ENCODE peak calls at places on chromosomes 16 and 17, in five cellular contexts. K is activated T-cell treated with anti-CD3 and anti-CD28 coated beads for 4 hours; O is body of pancreas; M is NT2/D1; P is stimulated activated naive CD8-positive, alpha-beta T cell treated with anti-CD3 and anti-CD28 coated beads, Interleukin-15, Interleukin-2, amounts not matched to agents 100 U/mL and 50 U/mL, for 24 hours. G is an unnamed sample.

GRCh38 chr17:29857823-29858222 is 72.2 kb downstream of the SSH2 start:
- DNase-seq in K (no peak), O (no peak), M (no peak), P (no peak), G (no peak)

GRCh38 chr16:49932449-49932848 is 76.5 kb upstream of the ZNF423 start:
- DNase-seq in K (no peak), O (no peak), M (no peak), P (no peak), G (no peak)

GRCh38 chr17:248337-249235 is 67.1 kb upstream of the DOC2B start:
- DNase-seq in K (no peak), O (peak; percentile 1), M (no peak), P (no peak), G (no peak)

GRCh38 chr16:24036038-24036543 is 200.3 kb downstream of the PRKCB start:
- DNase-seq in K (no peak), O (no peak), M (no peak), P (no peak), G (no peak)

GRCh38 chr16:15874745-15875314 is 13.6 kb downstream of the CEP20 start:
- DNase-seq in K (no peak), O (peak; percentile 64), M (peak; percentile 52), P (peak; percentile 19), G (no peak)

GRCh38 chr17:7023576-7024401 is 939 bp downstream of the BCL6B start:
- DNase-seq in K (peak; percentile 91), O (peak; percentile 94), M (peak; percentile 86), P (peak; percentile 94), G (no peak)

GRCh38 chr17:69672924-69673323 is 258.4 kb downstream of the MAP2K6 start:
- DNase-seq in K (no peak), O (no peak), M (no peak), P (no peak), G (no peak)

GRCh38 chr17:14304876-14305636 is 4.2 kb downstream of the HS3ST3B1 start:
- DNase-seq in K (no peak), O (no peak), M (no peak), P (no peak), G (no peak)

GRCh38 chr17:17109896-17110295 is 67.6 kb downstream of the MPRIP start:
- DNase-seq in K (no peak), O (no peak), M (no peak), P (no peak), G (no peak)

GRCh38 chr16:12600116-12600515 is 203.6 kb downstream of the CPPED1 start:
- DNase-seq in K (no peak), O (no peak), M (no peak), P (no peak), G (no peak)

GRCh38 chr17:70855401-70856054 is 686.2 kb downstream of the KCNJ2 start:
- DNase-seq in K (no peak), O (peak; percentile 54), M (no peak), P (no peak), G (peak; percentile 17)

GRCh38 chr17:66655861-66656260 is 179.1 kb upstream of the CACNG5 start:
- DNase-seq in K (peak; percentile 54), O (no peak), M (no peak), P (peak; percentile 66), G (no peak)

GRCh38 chr17:42277342-42277712 is 1.1 kb upstream of the STAT5B start:
- DNase-seq in K (no peak), O (no peak), M (no peak), P (no peak), G (peak; percentile 58)

GRCh38 chr17:56593073-56593740 is at the start of gene NOG:
- DNase-seq in K (peak; percentile 23), O (peak; percentile 17), M (no peak), P (peak; percentile 53), G (peak; percentile 9)

GRCh38 chr16:81601008-81601428 is 156.4 kb downstream of the CMIP start:
- DNase-seq in K (no peak), O (no peak), M (no peak), P (no peak), G (peak; percentile 13)

GRCh38 chr17:79159471-79159870 is 84.8 kb downstream of the ENGASE start:
- DNase-seq in K (no peak), O (no peak), M (no peak), P (no peak), G (no peak)

GRCh38 chr17:75067856-75068255 is 19.9 kb upstream of the SLC16A5 start:
- DNase-seq in K (no peak), O (no peak), M (no peak), P (no peak), G (no peak)

GRCh38 chr16:55040366-55041086 is 109.9 kb downstream of the IRX5 start:
- DNase-seq in K (no peak), O (no peak), M (no peak), P (no peak), G (no peak)

GRCh38 chr16:57616871-57617270 is 11.6 kb upstream of the ADGRG1 start:
- DNase-seq in K (no peak), O (peak; percentile 4), M (no peak), P (no peak), G (no peak)

GRCh38 chr17:57946798-57947358 is 8.3 kb downstream of the CUEDC1 start:
- DNase-seq in K (no peak), O (peak; percentile 80), M (no peak), P (peak; percentile 37), G (peak; percentile 41)

GRCh38 chr17:17911003-17911613 is 61.1 kb downstream of the TOM1L2 start:
- DNase-seq in K (no peak), O (no peak), M (no peak), P (no peak), G (peak; percentile 7)

GRCh38 chr17:69525920-69526841 is 111.7 kb downstream of the MAP2K6 start:
- DNase-seq in K (no peak), O (peak; percentile 60), M (no peak), P (no peak), G (no peak)